ENCODE peak calls at places on chromosomes 12 and 14, in eight cellular contexts. T is AG09309; L is progenitor cell of endocrine pancreas; S is NCI-H2081; U is SW 1271; X is activated naive CD4-positive, alpha-beta T cell treated with anti-CD3 and anti-CD28 coated beads, Interleukin-2, amount 10 ng/mL, durations not matched to agents 7 days and 5 days; Q is foreskin fibroblast; B is stomach. D is an unnamed sample.

GRCh38 chr12:111467092-111467861 is 61.6 kb downstream of the SH2B3 start:
- DNase-seq in T (peak), U (no peak), Q (no peak), X (no peak), L (no peak), S (no peak), B (no peak), D (no peak)

GRCh38 chr14:31025335-31026075 is at the start of gene AP4S1:
- DNase-seq in T (no peak), B (peak), U (no peak), S (peak), Q (no peak), L (peak), X (peak), D (peak)

GRCh38 chr12:15336772-15337553 is 14.7 kb downstream of the PTPRO start:
- DNase-seq in S (no peak), T (peak), Q (peak), B (no peak), L (no peak), X (no peak), U (no peak), D (no peak)

GRCh38 chr12:68100241-68100640 is 59.3 kb downstream of the IFNG start:
- DNase-seq in S (no peak), L (no peak), Q (no peak), T (no peak), X (no peak), U (no peak), B (no peak), D (no peak)

GRCh38 chr12:120397827-120398563 is 29.0 kb upstream of the MSI1 start:
- DNase-seq in B (peak), S (no peak), T (no peak), Q (no peak), U (no peak), L (peak), X (no peak), D (peak)

GRCh38 chr12:12870454-12870853 is 20.9 kb upstream of the GPRC5A start:
- DNase-seq in U (peak), S (no peak), B (no peak), L (no peak), X (no peak), Q (peak), T (peak), D (no peak)

GRCh38 chr12:66188584-66189475 is at the start of gene IRAK3:
- DNase-seq in X (peak), Q (peak), U (no peak), S (peak), B (peak), L (peak), T (no peak), D (peak)

GRCh38 chr12:102765736-102766135 is 151.3 kb downstream of the PAH start:
- DNase-seq in U (no peak), Q (no peak), B (no peak), T (peak), L (no peak), X (no peak), S (no peak), D (no peak)

GRCh38 chr12:120584343-120585149 is 3.3 kb upstream of the POP5 start:
- DNase-seq in B (peak), S (peak), U (no peak), Q (peak), X (peak), L (peak), T (no peak), D (peak)

GRCh38 chr14:54129850-54130640 is 173.4 kb upstream of the BMP4 start:
- DNase-seq in L (no peak), Q (no peak), X (no peak), T (no peak), B (no peak), U (no peak), S (no peak), D (no peak)

GRCh38 chr14:49420201-49420600 is 166.0 kb downstream of the RPS29 start:
- DNase-seq in Q (no peak), L (no peak), X (no peak), T (no peak), B (no peak), S (no peak), U (no peak), D (no peak)

GRCh38 chr14:35193161-35193560 is 70.8 kb downstream of the PRORP start:
- DNase-seq in T (no peak), Q (no peak), S (no peak), L (no peak), U (no peak), B (no peak), X (no peak), D (no peak)

GRCh38 chr12:55997535-55997859 is 421 bp downstream of the SUOX start:
- DNase-seq in T (no peak), S (no peak), X (no peak), Q (no peak), L (no peak), U (no peak), B (no peak), D (no peak)

GRCh38 chr14:38721822-38722431 is 381.1 kb downstream of the SEC23A start:
- DNase-seq in L (peak), X (peak), U (no peak), Q (peak), B (peak), T (peak), S (peak), D (peak)

GRCh38 chr14:31568671-31569070 is 7.5 kb downstream of the NUBPL start:
- DNase-seq in Q (no peak), L (no peak), S (no peak), B (no peak), U (no peak), X (no peak), T (peak), D (no peak)

GRCh38 chr14:91245029-91245428 is 525 bp upstream of the GPR68 start:
- DNase-seq in Q (no peak), X (peak), U (no peak), T (no peak), S (no peak), L (no peak), B (no peak), D (no peak)

GRCh38 chr12:131066207-131066885 is 112.6 kb downstream of the ADGRD1 start:
- DNase-seq in X (no peak), B (no peak), U (no peak), Q (no peak), S (no peak), T (no peak), L (no peak), D (no peak)

GRCh38 chr14:53793790-53794560 is 162.7 kb downstream of the BMP4 start:
- DNase-seq in S (peak), B (no peak), Q (no peak), T (no peak), L (no peak), X (no peak), U (no peak), D (no peak)

GRCh38 chr14:22939684-22940083 is 10.5 kb upstream of the PRMT5 start:
- DNase-seq in X (no peak), S (no peak), U (no peak), T (peak), B (no peak), Q (peak), L (no peak), D (no peak)

GRCh38 chr12:66405395-66405794 is 103.1 kb downstream of the HELB start:
- DNase-seq in S (no peak), B (no peak), Q (peak), U (peak), X (no peak), L (no peak), T (no peak), D (no peak)

GRCh38 chr12:20404576-20405346 is 36.4 kb downstream of the PDE3A start:
- DNase-seq in Q (no peak), X (no peak), B (peak), S (no peak), U (no peak), L (no peak), T (no peak), D (no peak)

GRCh38 chr14:101360045-101360931 is 201.0 kb upstream of the DIO3 start:
- DNase-seq in B (no peak), U (no peak), Q (no peak), X (no peak), L (no peak), S (no peak), T (no peak), D (no peak)

GRCh38 chr12:22821985-22822384 is 197.0 kb downstream of the ETNK1 start:
- DNase-seq in Q (no peak), B (no peak), T (no peak), X (no peak), S (no peak), L (no peak), U (no peak), D (no peak)

GRCh38 chr14:100781952-100782351 is 44.0 kb upstream of the MEG3 start:
- DNase-seq in Q (no peak), X (no peak), T (no peak), U (no peak), B (no peak), S (no peak), L (no peak), D (no peak)

GRCh38 chr12:21881950-21882349 is 59.3 kb downstream of the ABCC9 start:
- DNase-seq in T (no peak), X (no peak), U (no peak), L (no peak), B (no peak), S (no peak), Q (no peak), D (no peak)

GRCh38 chr12:545835-546234 is 86.1 kb downstream of the B4GALNT3 start:
- DNase-seq in T (no peak), U (no peak), L (no peak), X (no peak), S (no peak), Q (no peak), B (no peak), D (no peak)

GRCh38 chr12:53333289-53333688 is 2.9 kb downstream of the SP7 start:
- DNase-seq in Q (no peak), L (no peak), X (no peak), U (no peak), T (no peak), B (no peak), S (no peak), D (no peak)

GRCh38 chr12:52580496-52580895 is 6.9 kb upstream of the KRT74 start:
- DNase-seq in L (no peak), X (no peak), S (no peak), Q (no peak), B (no peak), U (no peak), T (no peak), D (no peak)

GRCh38 chr14:22981090-22982012 is 1.0 kb downstream of the AJUBA start:
- DNase-seq in Q (no peak), L (no peak), T (no peak), U (no peak), B (no peak), S (no peak), X (peak), D (peak)

GRCh38 chr12:18470251-18470650 is 208.9 kb downstream of the PIK3C2G start:
- DNase-seq in T (no peak), U (no peak), B (no peak), X (no peak), L (no peak), S (no peak), Q (no peak), D (no peak)

GRCh38 chr12:32926963-32927362 is 30.4 kb upstream of the PKP2 start:
- DNase-seq in B (no peak), X (no peak), L (no peak), T (no peak), S (no peak), Q (no peak), U (no peak), D (no peak)

GRCh38 chr12:124497658-124498057 is 69.8 kb downstream of the NCOR2 start:
- DNase-seq in T (no peak), X (no peak), B (no peak), L (no peak), U (no peak), Q (peak), S (no peak), D (no peak)

GRCh38 chr14:61322799-61323290 is 1.5 kb downstream of the PRKCH start:
- DNase-seq in S (no peak), B (no peak), U (no peak), Q (no peak), L (no peak), X (peak), T (no peak), D (no peak)

GRCh38 chr12:32139064-32139421 is 32.4 kb downstream of the BICD1 start:
- DNase-seq in B (no peak), T (no peak), U (no peak), L (no peak), X (peak), Q (peak), S (no peak), D (no peak)

D was measured in neural crest cell.